ENCODE peak calls at places on chromosomes 2 and 18, in seven cellular contexts. K, A, Z, L, U, S and I are unnamed samples.
A peak's percentile ranks its signal among the peaks of the same experiment; 100 is the strongest.

GRCh38 chr18:78407456-78407823 is 572.2 kb upstream of the SALL3 start:
- DNase-seq in U (no peak), L (no peak), A (no peak), K (no peak), S (no peak), Z (no peak), I (no peak)

GRCh38 chr18:8359076-8359475 is 250.2 kb upstream of the RAB12 start:
- DNase-seq in A (no peak), Z (no peak), S (no peak), L (peak; percentile 23), U (no peak), K (no peak), I (no peak)

GRCh38 chr18:46946656-46947282 is 29.4 kb downstream of the KATNAL2 start:
- DNase-seq in L (peak; percentile 98), A (peak; percentile 87), Z (peak; percentile 81), U (peak; percentile 57), S (peak; percentile 79), K (no peak), I (peak; percentile 83)

GRCh38 chr2:56749152-56749752 is 565.5 kb downstream of the CCDC85A start:
- DNase-seq in Z (no peak), S (peak; percentile 10), L (peak; percentile 52), U (no peak), K (peak; percentile 68), A (peak; percentile 72), I (peak; percentile 2)

GRCh38 chr18:61742555-61743429 is 150.0 kb downstream of the RNF152 start:
- DNase-seq in Z (no peak), U (no peak), K (no peak), S (no peak), L (no peak), A (peak; percentile 25), I (no peak)

GRCh38 chr2:161486111-161486510 is 70.0 kb downstream of the TBR1 start:
- DNase-seq in A (peak; percentile 2), S (no peak), K (peak; percentile 90), Z (no peak), L (no peak), U (no peak), I (no peak)

GRCh38 chr2:86783615-86784339 is 6.9 kb downstream of the CD8A start:
- DNase-seq in U (no peak), Z (no peak), K (no peak), A (no peak), S (peak; percentile 84), L (no peak), I (peak; percentile 84)

GRCh38 chr2:215793747-215794595 is 219.4 kb downstream of the MREG start:
- DNase-seq in U (peak; percentile 73), Z (no peak), S (no peak), L (no peak), A (peak; percentile 97), K (peak; percentile 97), I (no peak)

GRCh38 chr2:226845717-226846116 is 9.9 kb downstream of the RHBDD1 start:
- DNase-seq in S (no peak), L (no peak), A (no peak), Z (no peak), U (no peak), K (no peak), I (no peak)

GRCh38 chr2:44975571-44976450 is 33.4 kb downstream of the SIX2 start:
- DNase-seq in L (peak; percentile 59), S (no peak), K (no peak), Z (no peak), A (peak; percentile 31), U (no peak), I (no peak)

GRCh38 chr2:167759531-167759930 is 487.9 kb downstream of the STK39 start:
- DNase-seq in K (no peak), U (peak; percentile 13), L (peak; percentile 58), A (no peak), Z (no peak), S (no peak), I (no peak)

GRCh38 chr2:240060977-240061591 is 7.8 kb upstream of the OR6B3 start:
- DNase-seq in U (peak; percentile 24), L (peak; percentile 69), A (peak; percentile 65), Z (peak; percentile 50), K (peak; percentile 79), S (peak; percentile 54), I (peak; percentile 56)

GRCh38 chr2:132589060-132589765 is 80.8 kb downstream of the LYPD1 start:
- DNase-seq in L (peak; percentile 5), A (no peak), K (no peak), U (no peak), S (no peak), Z (no peak), I (no peak)

GRCh38 chr2:85250045-85250444 is 77.7 kb downstream of the TGOLN2 start:
- DNase-seq in A (no peak), U (no peak), K (no peak), S (no peak), L (no peak), Z (no peak), I (no peak)

GRCh38 chr2:53512071-53512841 is 255.3 kb upstream of the CHAC2 start:
- DNase-seq in S (no peak), Z (no peak), A (peak; percentile 53), K (peak; percentile 93), L (no peak), U (no peak), I (no peak)

GRCh38 chr18:46883180-46883579 is 34.1 kb downstream of the PIAS2 start:
- DNase-seq in Z (no peak), L (no peak), S (no peak), K (no peak), A (no peak), U (no peak), I (no peak)

GRCh38 chr2:238527565-238527964 is 100.8 kb downstream of the ASB1 start:
- DNase-seq in S (peak; percentile 2), L (no peak), K (no peak), Z (no peak), U (no peak), A (peak; percentile 49), I (no peak)

GRCh38 chr2:181376442-181376841 is 80.7 kb upstream of the ITGA4 start:
- DNase-seq in S (no peak), Z (no peak), L (no peak), K (no peak), U (no peak), A (no peak), I (no peak)

GRCh38 chr2:60641866-60642788 is 88.7 kb upstream of the BCL11A start:
- DNase-seq in S (peak; percentile 47), L (peak; percentile 88), U (peak; percentile 46), K (peak; percentile 57), A (peak; percentile 72), Z (peak; percentile 39), I (peak; percentile 41)

GRCh38 chr2:222864296-222864695 is 3.5 kb downstream of the ACSL3 start:
- DNase-seq in U (no peak), L (peak; percentile 83), Z (no peak), S (no peak), A (peak; percentile 87), K (peak; percentile 51), I (no peak)

GRCh38 chr2:9631976-9632700 is 1.3 kb upstream of the YWHAQ start:
- DNase-seq in Z (no peak), A (peak; percentile 44), K (no peak), L (peak; percentile 72), S (no peak), U (no peak), I (no peak)

DNA sequence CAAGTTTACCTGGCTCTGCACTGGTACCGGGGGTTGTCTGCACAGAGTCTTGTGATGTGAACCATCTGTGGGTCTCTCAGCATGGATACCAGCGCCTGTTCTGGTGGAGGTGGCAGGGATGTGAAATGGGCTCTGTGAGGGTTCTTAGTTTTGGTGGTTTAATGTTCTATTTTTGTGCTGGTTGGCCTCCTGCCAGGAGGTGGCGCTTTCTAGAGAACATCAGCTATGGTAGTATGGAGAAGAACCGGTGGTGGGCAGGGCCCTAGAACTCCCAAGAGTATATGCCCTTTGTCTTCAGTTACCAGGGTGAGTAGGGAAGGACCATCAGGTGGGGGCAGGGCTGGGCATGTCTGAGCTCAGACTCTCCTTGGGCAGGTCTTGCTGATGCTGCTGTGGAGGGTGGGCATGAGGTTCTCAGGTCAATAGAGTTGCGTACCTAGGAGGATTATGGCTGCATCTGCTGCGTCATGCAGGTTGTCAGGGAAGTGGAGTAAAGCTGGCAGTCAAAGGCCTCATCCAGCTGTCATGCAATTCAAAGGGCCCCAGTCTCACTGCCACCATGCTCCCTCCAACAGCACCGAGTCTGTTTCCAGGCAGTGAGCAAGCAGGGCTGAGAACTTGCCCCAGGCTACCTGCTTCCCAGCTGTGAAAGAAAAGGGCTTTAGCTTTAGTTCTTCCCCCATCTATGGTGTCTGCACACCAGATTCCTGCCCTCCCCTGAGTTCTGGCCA is 278.0 kb downstream of the METTL4 start:
- DNase-seq in L (peak; percentile 32), U (no peak), K (no peak), Z (no peak), S (no peak), A (no peak), I (no peak)
- TF ChIP-seq CTCF in L (peak; percentile 46), U (peak; percentile 18), K (no peak), Z (peak; percentile 17), S (no peak), A (no peak), I (peak; percentile 7)

GRCh38 chr2:111698743-111699554 is 185.0 kb downstream of the ANAPC1 start:
- DNase-seq in A (peak; percentile 99), S (no peak), K (peak; percentile 98), L (peak; percentile 50), U (peak; percentile 94), Z (no peak), I (no peak)
- TF ChIP-seq CTCF in A (peak; percentile 32), S (no peak), K (peak; percentile 78), L (peak; percentile 56), U (peak; percentile 65), Z (no peak), I (peak; percentile 30)

DNA sequence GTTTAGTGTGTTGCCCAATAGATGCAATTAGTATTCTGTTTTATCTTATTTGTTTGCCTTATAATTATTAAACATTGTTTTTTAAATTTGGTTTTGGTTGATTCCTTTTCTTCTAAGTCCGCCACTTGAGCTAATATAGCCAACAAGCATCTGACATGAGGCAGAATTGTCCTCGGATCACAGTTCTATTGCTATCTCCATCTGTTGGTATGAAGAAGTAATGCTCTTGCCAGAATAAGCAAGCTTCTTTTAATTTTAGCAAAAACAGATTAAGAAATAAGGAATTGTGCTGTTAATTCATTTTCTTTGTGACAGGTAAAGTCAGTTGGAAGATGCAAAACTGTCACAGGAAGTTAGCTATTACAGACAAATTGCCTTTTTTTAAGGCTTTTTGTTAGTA is 54.3 kb downstream of the R3HDM1 start:
- DNase-seq in K (peak; percentile 22), L (peak; percentile 37), Z (no peak), U (no peak), S (no peak), A (peak; percentile 27), I (no peak)
- TF ChIP-seq CTCF in K (peak; percentile 45), L (peak; percentile 13), Z (peak; percentile 10), U (no peak), S (no peak), A (peak; percentile 33), I (no peak)

GRCh38 chr2:26945991-26946750 is 24.3 kb upstream of the MAPRE3 start:
- DNase-seq in A (no peak), U (no peak), Z (no peak), K (no peak), S (no peak), L (no peak), I (no peak)

GRCh38 chr2:26938399-26938798 is 32.0 kb upstream of the MAPRE3 start:
- DNase-seq in L (no peak), S (no peak), U (peak; percentile 69), A (no peak), Z (no peak), K (no peak), I (no peak)

GRCh38 chr2:26940001-26940400 is 30.4 kb upstream of the MAPRE3 start:
- DNase-seq in A (no peak), K (no peak), L (no peak), U (no peak), Z (no peak), S (no peak), I (no peak)

GRCh38 chr2:26941486-26941885 is 29.0 kb upstream of the MAPRE3 start:
- DNase-seq in Z (no peak), S (no peak), K (peak; percentile 87), L (no peak), U (no peak), A (no peak), I (no peak)

GRCh38 chr2:26942543-26943295 is 27.7 kb upstream of the MAPRE3 start:
- DNase-seq in A (peak; percentile 67), S (peak; percentile 84), Z (peak; percentile 77), K (peak; percentile 55), L (peak; percentile 91), U (peak; percentile 82), I (peak; percentile 85)
- TF ChIP-seq CTCF in A (peak; percentile 83), S (peak; percentile 63), Z (peak; percentile 96), K (peak; percentile 81), L (peak; percentile 92), U (peak; percentile 84), I (peak; percentile 79)